ENCODE peak calls at places on chromosome 19, in four cellular contexts. Q is ovary, I is stomach, S is breast epithelium. X is an unnamed sample.

GRCh38 chr19:33904681-33905080 is 108.0 kb downstream of the KCTD15 start:
- DNase-seq in Q (peak), I (no peak), S (no peak), X (no peak)

GRCh38 chr19:6970478-6970877 is 50.8 kb downstream of the MBD3L2B start:
- DNase-seq in Q (no peak), I (no peak), S (no peak), X (no peak)

GRCh38 chr19:48975947-48976847 is 11.1 kb downstream of the FTL start:
- DNase-seq in Q (no peak), I (no peak), S (no peak), X (no peak)

GRCh38 chr19:47330466-47330869 is 1.5 kb upstream of the C5AR2 start:
- DNase-seq in Q (no peak), I (no peak), S (no peak), X (no peak)

GRCh38 chr19:7216373-7216902 is 77.8 kb downstream of the INSR start:
- DNase-seq in Q (no peak), I (no peak), S (no peak), X (no peak)

GRCh38 chr19:19361075-19361594 is 40.5 kb downstream of the MAU2 start:
- DNase-seq in Q (peak), I (peak), S (peak), X (peak)

GRCh38 chr19:7969560-7969949 is 26.1 kb upstream of the TIMM44 start:
- DNase-seq in Q (no peak), I (no peak), S (no peak), X (no peak)

GRCh38 chr19:18424890-18425514 is 5.8 kb downstream of the SSBP4 start:
- DNase-seq in Q (peak), I (no peak), S (no peak), X (no peak)

GRCh38 chr19:30363073-30363472 is 9.1 kb upstream of the ZNF536 start:
- DNase-seq in Q (no peak), I (no peak), S (peak), X (no peak)

GRCh38 chr19:46381346-46381745 is 32.0 kb downstream of the CCDC8 start:
- DNase-seq in Q (no peak), I (no peak), S (no peak), X (no peak)

GRCh38 chr19:8163781-8164180 is 14.4 kb upstream of the FBN3 start:
- DNase-seq in Q (no peak), I (no peak), S (no peak), X (peak)

GRCh38 chr19:42108527-42109389 is 23.5 kb downstream of the POU2F2 start:
- DNase-seq in Q (peak), I (peak), S (peak), X (peak)

GRCh38 chr19:2038284-2039081 is 12.6 kb downstream of the MKNK2 start:
- DNase-seq in Q (peak), I (no peak), S (no peak), X (no peak)

GRCh38 chr19:2475018-2475701 is 767 bp upstream of the GADD45B start:
- DNase-seq in Q (peak), I (peak), S (no peak), X (peak)

GRCh38 chr19:13043285-13043684 is 48.0 kb downstream of the NFIX start:
- DNase-seq in Q (no peak), I (no peak), S (no peak), X (no peak)

GRCh38 chr19:49875801-49876421 is 1.2 kb downstream of the AKT1S1 start:
- DNase-seq in Q (peak), I (no peak), S (no peak), X (peak)

GRCh38 chr19:14005381-14006084 is 587 bp downstream of the RFX1 start:
- DNase-seq in Q (peak), I (peak), S (peak), X (peak)

GRCh38 chr19:56538761-56539263 is at the start of gene ZFP28:
- DNase-seq in Q (peak), I (no peak), S (no peak), X (peak)

GRCh38 chr19:13681509-13681908 is 82.8 kb upstream of the MRI1 start:
- DNase-seq in Q (no peak), I (no peak), S (no peak), X (no peak)

GRCh38 chr19:20928371-20928770 is 5.3 kb downstream of the ZNF85 start:
- DNase-seq in Q (no peak), I (no peak), S (no peak), X (no peak)

GRCh38 chr19:45767881-45768643 is 990 bp downstream of the SIX5 start:
- DNase-seq in Q (peak), I (peak), S (peak), X (peak)

GRCh38 chr19:2214253-2214652 is 21.9 kb downstream of the PLEKHJ1 start:
- DNase-seq in Q (no peak), I (no peak), S (no peak), X (no peak)

GRCh38 chr19:39413269-39413902 is 917 bp downstream of the PLEKHG2 start:
- DNase-seq in Q (peak), I (no peak), S (no peak), X (peak)

GRCh38 chr19:53903055-53903680 is 5.9 kb upstream of the CACNG7 start:
- DNase-seq in Q (no peak), I (no peak), S (no peak), X (no peak)

GRCh38 chr19:18361646-18362045 is 21.2 kb downstream of the PGPEP1 start:
- DNase-seq in Q (no peak), I (no peak), S (no peak), X (no peak)

GRCh38 chr19:3985643-3986259 is 488 bp upstream of the EEF2 start:
- DNase-seq in Q (no peak), I (no peak), S (no peak), X (no peak)

GRCh38 chr19:30691767-30692516 is 319.8 kb downstream of the ZNF536 start:
- DNase-seq in Q (no peak), I (no peak), S (no peak), X (no peak)

GRCh38 chr19:50546527-50547221 is 21.6 kb downstream of the LRRC4B start:
- DNase-seq in Q (no peak), I (no peak), S (no peak), X (no peak)

GRCh38 chr19:48315712-48316111 is 9.6 kb upstream of the EMP3 start:
- DNase-seq in Q (no peak), I (no peak), S (no peak), X (no peak)

GRCh38 chr19:3694361-3695123 is 5.7 kb downstream of the PIP5K1C start:
- DNase-seq in Q (no peak), I (no peak), S (no peak), X (no peak)

GRCh38 chr19:45499196-45500180 is 1.2 kb downstream of the PPM1N start:
- DNase-seq in Q (peak), I (no peak), S (no peak), X (no peak)

GRCh38 chr19:2255982-2256685 is at the start of gene JSRP1:
- DNase-seq in Q (no peak), I (no peak), S (no peak), X (no peak)

GRCh38 chr19:18364826-18365528 is 21.0 kb upstream of the GDF15 start:
- DNase-seq in Q (peak), I (peak), S (peak), X (peak)

GRCh38 chr19:7894612-7895309 is 6.5 kb downstream of the LRRC8E start:
- DNase-seq in Q (no peak), I (peak), S (peak), X (no peak)

GRCh38 chr19:44345969-44346368 is 10.5 kb downstream of the ZNF112 start:
- DNase-seq in Q (no peak), I (no peak), S (no peak), X (no peak)

GRCh38 chr19:53982611-53983010 is 8.8 kb upstream of the CACNG6 start:
- DNase-seq in Q (no peak), I (peak), S (no peak), X (peak)

GRCh38 chr19:19514215-19514633 is 1.1 kb downstream of the TSSK6 start:
- DNase-seq in Q (peak), I (no peak), S (no peak), X (no peak)

GRCh38 chr19:13277104-13277809 is 127.0 kb downstream of the IER2 start:
- DNase-seq in Q (peak), I (peak), S (no peak), X (peak)

GRCh38 chr19:51915324-51915867 is 10.6 kb upstream of the ZNF649 start:
- DNase-seq in Q (no peak), I (no peak), S (no peak), X (no peak)
- TF ChIP-seq POLR2A in Q (no peak), I (no peak), S (no peak), X (no peak)

DNA sequence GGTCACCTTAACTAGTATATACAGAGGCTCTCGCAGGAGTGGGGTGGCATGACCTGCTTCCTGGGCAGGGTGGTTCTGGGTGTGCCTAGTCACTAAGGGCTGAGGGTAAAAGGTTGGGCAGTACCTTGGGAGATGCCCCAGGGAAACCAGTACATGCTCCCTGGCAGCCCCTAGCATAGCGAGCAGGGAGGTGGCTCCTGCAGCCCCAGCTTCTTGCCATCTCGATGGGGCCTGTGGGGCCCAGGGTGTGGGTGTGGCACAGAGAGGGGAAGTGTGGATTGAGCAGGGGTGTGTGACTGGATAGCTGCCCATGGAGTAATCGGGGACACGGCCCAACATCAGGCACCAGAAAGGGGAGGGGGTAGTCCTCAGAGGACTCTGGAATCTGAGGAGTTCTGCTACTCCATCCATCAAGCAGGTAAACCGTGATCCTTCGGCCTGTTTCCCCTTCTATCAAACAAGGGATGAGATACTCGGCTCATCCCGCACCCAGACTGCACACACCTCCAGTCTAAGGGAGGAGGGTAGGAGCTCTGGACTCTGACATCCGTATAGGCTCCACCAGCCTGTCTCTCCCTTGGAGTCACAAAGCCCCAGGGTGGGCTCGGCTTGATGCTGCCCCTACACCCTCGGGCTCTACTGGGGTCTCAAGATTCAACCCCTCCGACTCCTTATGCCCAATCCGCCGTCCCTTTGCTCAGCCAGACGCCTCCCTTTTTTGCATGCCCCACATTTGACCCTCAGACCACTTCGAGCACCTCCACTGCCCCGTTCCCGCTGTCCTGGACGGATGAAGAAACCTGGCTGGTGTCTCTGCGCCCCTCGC is 1.1 kb downstream of the ZBTB45 start:
- DNase-seq in Q (no peak), I (no peak), S (no peak), X (no peak)
- TF ChIP-seq CTCF in Q (no peak), I (no peak), S (no peak), X (no peak)

GRCh38 chr19:11356074-11356397 is 804 bp downstream of the PLPPR2 start:
- DNase-seq in Q (no peak), I (no peak), S (no peak), X (no peak)
- H3K4me3 ChIP-seq in Q (peak), I (peak), S (peak), X (peak)

DNA sequence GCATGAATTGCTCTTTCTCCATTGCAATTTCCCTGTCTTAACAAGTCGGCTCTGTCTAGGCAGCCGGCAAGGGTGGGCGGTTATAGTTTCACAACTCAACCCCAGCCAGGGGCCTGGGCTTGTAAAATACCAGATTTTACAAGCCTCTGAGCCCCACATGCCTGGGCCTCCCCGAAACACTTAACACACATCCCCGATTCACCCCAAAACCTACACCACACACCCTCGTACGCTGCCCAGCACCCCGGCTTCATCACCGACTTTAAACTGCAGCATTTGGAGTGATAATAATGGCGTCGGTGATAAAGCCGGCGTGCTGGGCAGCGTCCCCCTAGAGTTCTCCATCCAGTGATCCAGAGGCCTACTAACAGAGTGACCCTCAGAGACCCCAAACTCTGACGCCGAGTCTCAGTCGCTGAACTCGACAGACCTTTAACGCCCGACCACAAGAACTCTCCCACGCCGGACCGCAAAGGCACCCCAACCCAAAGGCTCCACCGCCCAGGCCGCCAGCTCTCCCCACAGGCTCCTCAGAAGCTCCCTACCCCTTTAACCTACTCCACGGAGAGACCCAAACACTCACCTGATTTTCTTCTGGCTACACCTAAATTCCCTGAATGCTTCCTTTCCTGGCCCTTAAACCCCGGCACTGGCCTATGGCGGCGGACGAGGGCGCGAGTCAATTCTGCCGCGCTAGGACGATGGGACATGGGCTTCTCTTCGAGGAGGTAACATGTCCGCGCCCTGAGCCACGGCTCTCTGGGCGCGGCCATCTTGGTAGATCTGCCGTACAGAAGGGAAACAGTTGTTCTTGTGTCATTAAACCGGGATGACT is at the start of gene ZNF649:
- DNase-seq in Q (peak), I (peak), S (peak), X (peak)
- TF ChIP-seq POLR2A in Q (no peak), I (no peak), S (peak), X (peak)

GRCh38 chr19:40807147-40808020 is 8.4 kb downstream of the EGLN2 start:
- DNase-seq in Q (no peak), I (no peak), S (no peak), X (no peak)
- TF ChIP-seq CTCF in Q (no peak), I (no peak), S (no peak), X (no peak)

GRCh38 chr19:35154535-35155406 is at the start of gene FXYD5:
- DNase-seq in Q (no peak), I (peak), S (peak), X (peak)

GRCh38 chr19:35155981-35156672 is 1.6 kb downstream of the FXYD5 start:
- DNase-seq in Q (no peak), I (no peak), S (no peak), X (no peak)

GRCh38 chr19:35157431-35157830 is 2.9 kb downstream of the FXYD5 start:
- DNase-seq in Q (no peak), I (no peak), S (no peak), X (no peak)

GRCh38 chr19:35155441-35155840 is 906 bp downstream of the FXYD5 start:
- DNase-seq in Q (no peak), I (no peak), S (no peak), X (no peak)

GRCh38 chr19:35156673-35157014 is 2.1 kb downstream of the FXYD5 start:
- DNase-seq in Q (no peak), I (no peak), S (no peak), X (no peak)
- H3K4me3 ChIP-seq in Q (no peak), I (no peak), S (no peak), X (no peak)

GRCh38 chr19:662207-662961 is 630 bp downstream of the RNF126 start:
- DNase-seq in Q (no peak), I (peak), S (no peak), X (no peak)

GRCh38 chr19:663682-664117 is 686 bp upstream of the RNF126 start:
- DNase-seq in Q (no peak), I (no peak), S (no peak), X (no peak)

GRCh38 chr19:664913-665443 is 2.0 kb upstream of the RNF126 start:
- DNase-seq in Q (peak), I (peak), S (peak), X (peak)

GRCh38 chr19:661427-662196 is 1.4 kb downstream of the RNF126 start:
- DNase-seq in Q (no peak), I (peak), S (no peak), X (no peak)

GRCh38 chr19:662962-663681 is at the start of gene RNF126:
- DNase-seq in Q (peak), I (peak), S (peak), X (peak)
- TF ChIP-seq POLR2A in Q (peak), I (no peak), S (no peak), X (peak)

DNA sequence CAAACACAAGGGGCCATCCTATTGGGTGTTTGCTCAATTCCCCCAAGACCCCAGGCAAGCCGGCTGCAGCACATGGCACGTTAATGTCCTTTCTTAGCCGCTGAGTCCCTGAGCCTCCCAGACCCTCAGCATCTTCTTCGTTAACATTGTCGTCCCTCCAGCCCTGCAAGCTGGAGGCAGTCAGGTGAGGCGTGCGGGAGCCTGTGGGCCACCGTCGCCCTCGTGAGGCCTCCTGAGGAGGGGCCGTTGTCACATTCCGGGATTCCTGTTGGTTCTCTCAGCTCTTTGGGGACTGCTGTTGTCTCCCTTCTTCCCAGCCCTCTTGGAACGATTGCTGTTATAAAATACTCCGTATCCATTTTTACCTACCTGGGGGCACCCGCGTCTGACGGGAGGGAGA is 140.6 kb downstream of the KDM4B start:
- DNase-seq in Q (no peak), I (no peak), S (no peak), X (no peak)
- TF ChIP-seq CTCF in Q (no peak), I (no peak), S (no peak), X (no peak)

X was measured in uterus.